ENCODE peak calls at places on chromosomes 4 and X, in five cellular contexts. V is H9, T is IMR-90, Z is H1, D is trophoblast cell. Q is an unnamed sample.

GRCh38 chr4:8278421-8279287 is 9.1 kb downstream of the HTRA3 start:
- DNase-seq in V (no peak), T (peak; percentile 93), D (no peak), Z (no peak), Q (no peak)

GRCh38 chr4:27684501-27685077 is 823.9 kb downstream of the STIM2 start:
- DNase-seq in Z (peak; percentile 72), D (peak; percentile 35), T (peak; percentile 42), V (peak; percentile 62), Q (peak; percentile 56)

GRCh38 chrX:109472939-109473713 is 8.8 kb downstream of the GUCY2F start:
- DNase-seq in Z (peak; percentile 48), V (peak; percentile 83), T (peak; percentile 31), D (peak; percentile 3), Q (no peak)

GRCh38 chr4:47271296-47271695 is 192.2 kb downstream of the COMMD8 start:
- DNase-seq in D (no peak), T (no peak), Z (no peak), V (no peak), Q (no peak)

GRCh38 chr4:56627985-56628384 is 53.1 kb downstream of the HOPX start:
- DNase-seq in V (no peak), D (no peak), T (peak; percentile 22), Z (no peak), Q (no peak)

GRCh38 chr4:59223292-59223941 is 1976.7 kb upstream of the ADGRL3 start:
- DNase-seq in V (no peak), Z (no peak), D (no peak), T (no peak), Q (no peak)

GRCh38 chrX:74526786-74527185 is 87.6 kb downstream of the RLIM start:
- DNase-seq in T (no peak), V (no peak), D (no peak), Z (no peak), Q (no peak)

GRCh38 chrX:131841496-131842410 is 181.3 kb upstream of the STK26 start:
- DNase-seq in T (peak; percentile 38), Z (peak; percentile 49), V (peak; percentile 68), D (peak; percentile 13), Q (peak; percentile 48)

GRCh38 chr4:83974111-83974789 is 438.3 kb downstream of the GPAT3 start:
- DNase-seq in Z (no peak), V (no peak), D (no peak), T (no peak), Q (no peak)

GRCh38 chr4:8252301-8253173 is 17.0 kb upstream of the HTRA3 start:
- DNase-seq in V (no peak), T (peak; percentile 63), Z (no peak), D (no peak), Q (no peak)

GRCh38 chrX:138191998-138192397 is 519.5 kb downstream of the FGF13 start:
- DNase-seq in Z (peak; percentile 45), T (peak; percentile 19), D (no peak), V (peak; percentile 29), Q (peak; percentile 24)

GRCh38 chrX:150482537-150483217 is 85.7 kb upstream of the MTM1 start:
- DNase-seq in Z (no peak), T (peak; percentile 85), D (peak; percentile 50), V (no peak), Q (no peak)

GRCh38 chrX:140709421-140709846 is at the start of gene LINC00632:
- DNase-seq in T (no peak), Z (no peak), D (no peak), V (no peak), Q (no peak)

GRCh38 chr4:87555751-87556619 is 26.8 kb upstream of the SPARCL1 start:
- DNase-seq in Z (no peak), D (peak; percentile 13), V (no peak), T (peak; percentile 58), Q (no peak)

GRCh38 chr4:20137176-20137575 is 114.5 kb upstream of the SLIT2 start:
- DNase-seq in Z (no peak), D (no peak), V (no peak), T (peak; percentile 68), Q (no peak)

GRCh38 chr4:113289736-113290135 is 240.3 kb downstream of the ANK2 start:
- DNase-seq in Z (no peak), D (no peak), V (no peak), T (peak; percentile 47), Q (no peak)

GRCh38 chr4:186015212-186015817 is 53.6 kb upstream of the TLR3 start:
- DNase-seq in Z (no peak), T (no peak), D (peak; percentile 71), V (no peak), Q (no peak)

GRCh38 chr4:74539043-74539790 is 94.3 kb downstream of the AREG start:
- DNase-seq in Z (no peak), V (no peak), T (no peak), D (no peak), Q (no peak)

GRCh38 chrX:71056857-71057256 is 11.3 kb downstream of the SNX12 start:
- DNase-seq in D (no peak), V (no peak), T (peak; percentile 64), Z (no peak), Q (no peak)

GRCh38 chr4:179797718-179798117 is 2355.5 kb upstream of the AGA start:
- DNase-seq in T (no peak), Z (no peak), V (no peak), D (no peak), Q (no peak)

GRCh38 chr4:9931196-9931595 is 90.1 kb downstream of the SLC2A9 start:
- DNase-seq in T (no peak), Z (no peak), V (no peak), D (no peak), Q (no peak)

GRCh38 chrX:38374431-38374830 is 22.0 kb downstream of the OTC start:
- DNase-seq in T (no peak), Z (no peak), D (no peak), V (no peak), Q (no peak)

GRCh38 chrX:39772057-39772832 is 325.5 kb downstream of the BCOR start:
- DNase-seq in Z (no peak), V (peak; percentile 95), D (no peak), T (peak; percentile 55), Q (no peak)

GRCh38 chr4:6180841-6181631 is 19.3 kb downstream of the JAKMIP1 start:
- DNase-seq in V (no peak), D (no peak), Z (no peak), T (no peak), Q (no peak)

DNA sequence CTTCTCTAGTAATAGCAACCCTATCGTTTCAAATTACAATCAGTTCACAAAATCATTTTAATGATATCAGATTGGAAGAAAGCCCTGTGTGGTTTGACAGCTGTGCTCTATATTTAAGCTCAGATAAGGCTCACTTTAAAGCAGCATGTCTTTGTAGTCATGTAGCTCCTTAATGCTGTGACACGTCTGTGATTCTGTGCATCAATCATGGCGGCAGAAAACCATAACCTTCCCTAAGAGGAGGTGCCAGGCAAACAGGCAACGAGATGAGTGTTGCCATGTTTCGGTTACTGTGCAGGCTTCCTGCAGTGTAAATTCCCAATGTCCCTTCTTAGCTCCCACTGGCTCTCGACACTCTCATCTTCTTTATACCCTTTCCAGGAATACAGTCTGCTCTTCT is 212.7 kb downstream of the GRID2 start:
- DNase-seq in T (no peak), Z (no peak), V (no peak), D (no peak), Q (no peak)
- H2AFZ ChIP-seq in T (no peak overlapping the region), Z (no peak overlapping the region), V (no peak overlapping the region), D (no peak overlapping the region), Q (no peak overlapping the region)

GRCh38 chr4:888029-888428 is 44.1 kb downstream of the GAK start:
- DNase-seq in D (no peak), T (no peak), Z (no peak), V (no peak), Q (no peak)

GRCh38 chr4:886244-886643 is 45.9 kb downstream of the GAK start:
- DNase-seq in T (no peak), V (no peak), D (no peak), Z (no peak), Q (no peak)

GRCh38 chr4:889516-889915 is 42.6 kb downstream of the GAK start:
- DNase-seq in T (no peak), Z (no peak), D (no peak), V (no peak), Q (no peak)

GRCh38 chr4:885353-885752 is 46.8 kb downstream of the GAK start:
- DNase-seq in T (no peak), Z (no peak), V (no peak), D (no peak), Q (no peak)

DNA sequence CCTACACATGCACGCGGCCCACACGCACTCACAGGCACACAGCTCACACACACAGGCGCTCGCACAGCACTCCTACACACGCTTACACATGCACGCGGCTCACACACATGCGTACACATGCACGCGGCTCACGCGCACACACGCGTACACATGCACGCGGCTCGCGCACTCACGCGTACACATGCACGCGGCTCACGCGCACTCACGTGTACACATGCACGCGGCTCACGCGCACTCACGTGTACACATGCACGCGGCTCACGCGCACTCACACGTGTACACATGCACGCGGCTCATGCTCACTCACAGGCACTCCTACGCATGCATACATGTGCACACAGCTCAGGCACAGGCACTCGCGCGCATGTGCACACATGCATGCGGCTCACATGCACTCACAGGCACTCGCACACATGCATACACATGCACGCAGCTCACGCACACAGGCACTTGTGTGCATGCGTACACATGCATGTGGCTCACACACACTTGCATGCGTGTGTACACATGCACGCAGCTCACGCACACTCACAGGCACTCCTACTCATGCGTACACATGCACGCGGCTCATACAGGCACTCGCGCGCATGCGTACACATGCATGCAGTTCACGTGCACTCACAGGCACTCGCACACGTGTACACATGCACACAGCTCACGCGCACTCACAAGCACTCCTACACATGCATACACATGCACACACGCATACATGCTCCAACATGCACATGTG is 44.9 kb downstream of the GAK start:
- DNase-seq in T (no peak), Z (no peak), D (no peak), V (no peak), Q (no peak)
- H4K91ac ChIP-seq in T (no peak overlapping the region), Z (peak overlapping the region; percentile 55), D (no peak overlapping the region), V (no peak overlapping the region), Q (peak overlapping the region; percentile 94)

GRCh38 chr4:2798399-2799301 is 5.8 kb downstream of the SH3BP2 start:
- DNase-seq in V (no peak), Z (no peak), D (no peak), T (no peak), Q (no peak)
- H2AFZ ChIP-seq in V (no peak overlapping the region), Z (no peak overlapping the region), D (no peak overlapping the region), T (peak overlapping the region; percentile 19), Q (peak overlapping the region; percentile 29)

DNA sequence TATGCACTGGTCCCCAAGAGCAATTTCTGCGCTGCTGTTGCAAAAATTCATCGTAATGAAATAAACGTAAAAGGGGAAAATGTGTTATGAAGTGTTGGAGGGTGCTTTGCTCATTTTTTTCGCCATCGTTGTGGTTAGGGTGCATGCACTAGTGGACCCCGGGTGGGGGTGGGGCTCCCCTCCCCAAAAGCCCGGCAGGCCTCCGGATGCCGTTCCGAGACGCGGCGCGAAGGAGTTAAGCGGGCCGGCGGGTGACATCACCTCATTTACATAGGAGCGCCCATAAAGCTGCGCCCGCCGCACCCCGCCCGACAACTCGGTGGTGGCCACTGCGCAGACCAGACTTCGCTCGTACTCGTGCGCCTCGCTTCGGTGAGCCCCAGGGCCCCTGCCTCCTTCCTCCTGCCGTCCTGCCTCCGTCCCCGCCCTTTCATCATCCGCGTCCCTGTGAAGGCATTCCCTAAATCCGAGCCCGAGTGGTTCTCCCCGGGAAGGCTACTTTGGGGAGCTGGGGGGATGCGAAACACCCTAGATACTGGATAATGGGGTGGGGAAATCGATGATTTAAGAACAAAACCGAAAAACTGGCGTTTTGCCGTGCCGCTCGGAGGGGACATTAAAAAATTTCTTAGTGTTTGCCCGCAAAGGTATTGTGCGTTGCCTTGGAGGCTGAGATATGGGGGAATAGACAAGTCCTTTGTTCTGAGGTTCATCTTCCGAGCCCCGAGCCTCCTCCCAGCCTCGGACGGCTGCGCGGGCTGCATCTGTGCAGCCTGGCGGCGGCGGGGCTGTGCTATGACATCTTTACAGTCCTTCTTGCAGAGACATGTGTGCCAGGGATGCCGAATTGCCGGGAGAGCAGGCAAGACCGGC is at the start of gene TMSB4X:
- DNase-seq in T (peak; percentile 74), Z (peak; percentile 80), V (peak; percentile 86), D (no peak), Q (peak; percentile 52)
- H4K91ac ChIP-seq in T (peak within 1 kb of the TSS; percentile 81), Z (peak within 1 kb of the TSS; percentile 89), V (peak within 1 kb of the TSS; percentile 23), D (peak within 1 kb of the TSS; percentile 80), Q (no peak within 1 kb of the TSS)